ENCODE peak calls at places on chromosomes 3 and 15, in ten cellular contexts. One of them, this sample, is unnamed.

GRCh38 chr15:95247068-95247984 is 1016.0 kb downstream of the MCTP2 start:
- DNase-seq in Calu3: peak
- DNase-seq in BE2C: no peak
- DNase-seq in GM04503: peak
- DNase-seq in cardiac fibroblast: peak
- DNase-seq in HTR-8/SVneo: peak
- DNase-seq in T-cell: no peak
- DNase-seq in stomach: peak
- DNase-seq in renal cortical epithelial cell: peak
- DNase-seq in activated gamma-delta T cell treated with Interleukin-2 at 50 U/mL for 16 hours: no peak
- DNase-seq in this sample: peak

GRCh38 chr3:47315069-47315647 is 32.4 kb downstream of the KLHL18 start:
- DNase-seq in HTR-8/SVneo: no peak
- DNase-seq in GM04503: no peak
- DNase-seq in BE2C: no peak
- DNase-seq in renal cortical epithelial cell: no peak
- DNase-seq in cardiac fibroblast: peak
- DNase-seq in Calu3: no peak
- DNase-seq in T-cell: no peak
- DNase-seq in activated gamma-delta T cell treated with Interleukin-2 at 50 U/mL for 16 hours: no peak
- DNase-seq in stomach: no peak
- DNase-seq in this sample: no peak

GRCh38 chr3:176293277-176293676 is 904.0 kb downstream of the TBL1XR1 start:
- DNase-seq in stomach: no peak
- DNase-seq in Calu3: no peak
- DNase-seq in BE2C: peak
- DNase-seq in HTR-8/SVneo: no peak
- DNase-seq in cardiac fibroblast: no peak
- DNase-seq in renal cortical epithelial cell: peak
- DNase-seq in GM04503: peak
- DNase-seq in T-cell: no peak
- DNase-seq in activated gamma-delta T cell treated with Interleukin-2 at 50 U/mL for 16 hours: no peak
- DNase-seq in this sample: no peak

GRCh38 chr3:177385831-177386301 is 188.6 kb upstream of the TBL1XR1 start:
- DNase-seq in Calu3: no peak
- DNase-seq in BE2C: no peak
- DNase-seq in T-cell: no peak
- DNase-seq in stomach: no peak
- DNase-seq in renal cortical epithelial cell: peak
- DNase-seq in activated gamma-delta T cell treated with Interleukin-2 at 50 U/mL for 16 hours: no peak
- DNase-seq in cardiac fibroblast: peak
- DNase-seq in HTR-8/SVneo: peak
- DNase-seq in GM04503: peak
- DNase-seq in this sample: peak

GRCh38 chr15:41892621-41893421 is 1.0 kb downstream of the SPTBN5 start:
- DNase-seq in activated gamma-delta T cell treated with Interleukin-2 at 50 U/mL for 16 hours: peak
- DNase-seq in cardiac fibroblast: peak
- DNase-seq in BE2C: peak
- DNase-seq in renal cortical epithelial cell: peak
- DNase-seq in GM04503: no peak
- DNase-seq in HTR-8/SVneo: no peak
- DNase-seq in T-cell: peak
- DNase-seq in stomach: peak
- DNase-seq in Calu3: no peak
- DNase-seq in this sample: peak

GRCh38 chr3:172447611-172448579 is at the start of gene GHSR:
- DNase-seq in HTR-8/SVneo: no peak
- DNase-seq in cardiac fibroblast: no peak
- DNase-seq in activated gamma-delta T cell treated with Interleukin-2 at 50 U/mL for 16 hours: peak
- DNase-seq in BE2C: peak
- DNase-seq in stomach: no peak
- DNase-seq in T-cell: no peak
- DNase-seq in renal cortical epithelial cell: no peak
- DNase-seq in Calu3: no peak
- DNase-seq in GM04503: no peak
- DNase-seq in this sample: no peak

GRCh38 chr15:67126551-67127333 is 61.3 kb downstream of the SMAD3 start:
- DNase-seq in T-cell: no peak
- DNase-seq in stomach: no peak
- DNase-seq in renal cortical epithelial cell: no peak
- DNase-seq in HTR-8/SVneo: no peak
- DNase-seq in GM04503: no peak
- DNase-seq in Calu3: no peak
- DNase-seq in BE2C: no peak
- DNase-seq in cardiac fibroblast: no peak
- DNase-seq in activated gamma-delta T cell treated with Interleukin-2 at 50 U/mL for 16 hours: no peak
- DNase-seq in this sample: no peak

GRCh38 chr3:13301295-13301987 is 118.7 kb downstream of the NUP210 start:
- DNase-seq in BE2C: peak
- DNase-seq in GM04503: peak
- DNase-seq in stomach: no peak
- DNase-seq in HTR-8/SVneo: peak
- DNase-seq in T-cell: no peak
- DNase-seq in cardiac fibroblast: peak
- DNase-seq in activated gamma-delta T cell treated with Interleukin-2 at 50 U/mL for 16 hours: no peak
- DNase-seq in renal cortical epithelial cell: peak
- DNase-seq in Calu3: no peak
- DNase-seq in this sample: peak

GRCh38 chr3:137988152-137988551 is 21.8 kb upstream of the CLDN18 start:
- DNase-seq in GM04503: no peak
- DNase-seq in activated gamma-delta T cell treated with Interleukin-2 at 50 U/mL for 16 hours: no peak
- DNase-seq in renal cortical epithelial cell: no peak
- DNase-seq in BE2C: no peak
- DNase-seq in stomach: peak
- DNase-seq in HTR-8/SVneo: no peak
- DNase-seq in cardiac fibroblast: no peak
- DNase-seq in T-cell: no peak
- DNase-seq in Calu3: no peak
- DNase-seq in this sample: no peak

GRCh38 chr3:10552631-10552943 is 47.2 kb upstream of the ATP2B2 start:
- DNase-seq in cardiac fibroblast: no peak
- DNase-seq in stomach: no peak
- DNase-seq in activated gamma-delta T cell treated with Interleukin-2 at 50 U/mL for 16 hours: no peak
- DNase-seq in HTR-8/SVneo: no peak
- DNase-seq in BE2C: no peak
- DNase-seq in T-cell: no peak
- DNase-seq in renal cortical epithelial cell: no peak
- DNase-seq in Calu3: no peak
- DNase-seq in GM04503: no peak
- DNase-seq in this sample: no peak

GRCh38 chr3:119311191-119311925 is 17.2 kb downstream of the ARHGAP31 start:
- DNase-seq in cardiac fibroblast: peak
- DNase-seq in HTR-8/SVneo: peak
- DNase-seq in T-cell: no peak
- DNase-seq in activated gamma-delta T cell treated with Interleukin-2 at 50 U/mL for 16 hours: no peak
- DNase-seq in Calu3: no peak
- DNase-seq in stomach: no peak
- DNase-seq in BE2C: no peak
- DNase-seq in renal cortical epithelial cell: peak
- DNase-seq in GM04503: no peak
- DNase-seq in this sample: peak

GRCh38 chr3:179615458-179616173 is 11.0 kb downstream of the NDUFB5 start:
- DNase-seq in HTR-8/SVneo: no peak
- DNase-seq in BE2C: no peak
- DNase-seq in renal cortical epithelial cell: no peak
- DNase-seq in cardiac fibroblast: peak
- DNase-seq in GM04503: no peak
- DNase-seq in stomach: no peak
- DNase-seq in Calu3: no peak
- DNase-seq in T-cell: no peak
- DNase-seq in activated gamma-delta T cell treated with Interleukin-2 at 50 U/mL for 16 hours: no peak
- DNase-seq in this sample: no peak

GRCh38 chr3:137110392-137110996 is 152.7 kb downstream of the IL20RB start:
- DNase-seq in Calu3: peak
- DNase-seq in HTR-8/SVneo: peak
- DNase-seq in BE2C: peak
- DNase-seq in renal cortical epithelial cell: peak
- DNase-seq in T-cell: no peak
- DNase-seq in GM04503: no peak
- DNase-seq in activated gamma-delta T cell treated with Interleukin-2 at 50 U/mL for 16 hours: no peak
- DNase-seq in stomach: no peak
- DNase-seq in cardiac fibroblast: peak
- DNase-seq in this sample: no peak

GRCh38 chr3:171334465-171334811 is 125.8 kb downstream of the TNIK start:
- DNase-seq in BE2C: no peak
- DNase-seq in HTR-8/SVneo: no peak
- DNase-seq in activated gamma-delta T cell treated with Interleukin-2 at 50 U/mL for 16 hours: no peak
- DNase-seq in cardiac fibroblast: no peak
- DNase-seq in T-cell: no peak
- DNase-seq in renal cortical epithelial cell: peak
- DNase-seq in stomach: peak
- DNase-seq in Calu3: peak
- DNase-seq in GM04503: no peak
- DNase-seq in this sample: peak

GRCh38 chr15:70195808-70196304 is 98.1 kb upstream of the TLE3 start:
- DNase-seq in activated gamma-delta T cell treated with Interleukin-2 at 50 U/mL for 16 hours: no peak
- DNase-seq in GM04503: peak
- DNase-seq in T-cell: no peak
- DNase-seq in HTR-8/SVneo: peak
- DNase-seq in renal cortical epithelial cell: peak
- DNase-seq in BE2C: peak
- DNase-seq in Calu3: no peak
- DNase-seq in cardiac fibroblast: peak
- DNase-seq in stomach: peak
- DNase-seq in this sample: peak

GRCh38 chr3:72288955-72289707 is 504.2 kb upstream of the PROK2 start:
- DNase-seq in activated gamma-delta T cell treated with Interleukin-2 at 50 U/mL for 16 hours: peak
- DNase-seq in renal cortical epithelial cell: peak
- DNase-seq in cardiac fibroblast: peak
- DNase-seq in HTR-8/SVneo: no peak
- DNase-seq in Calu3: peak
- DNase-seq in T-cell: peak
- DNase-seq in BE2C: peak
- DNase-seq in stomach: peak
- DNase-seq in GM04503: peak
- DNase-seq in this sample: no peak

GRCh38 chr3:42752961-42753360 is 20.1 kb downstream of the CCDC13 start:
- DNase-seq in GM04503: no peak
- DNase-seq in renal cortical epithelial cell: no peak
- DNase-seq in cardiac fibroblast: no peak
- DNase-seq in HTR-8/SVneo: no peak
- DNase-seq in stomach: peak
- DNase-seq in T-cell: no peak
- DNase-seq in activated gamma-delta T cell treated with Interleukin-2 at 50 U/mL for 16 hours: no peak
- DNase-seq in Calu3: no peak
- DNase-seq in BE2C: no peak
- DNase-seq in this sample: no peak

This sample was measured in Caki2.